ENCODE peak calls at places on chromosomes 7 and 10, in seven cellular contexts. N is non-pigmented ciliary epithelial cell, Q is OCI-LY7, A is HCEC 1CT, U is IMR-90, Z is WTC11, F is left ventricle myocardium superior. K is an unnamed sample.

GRCh38 chr10:125329056-125329455 is 168.7 kb upstream of the CTBP2 start:
- DNase-seq in N (no peak), Q (no peak), A (no peak), U (no peak), Z (no peak), F (no peak), K (no peak)

GRCh38 chr10:102832987-102833386 is 4.2 kb downstream of the CYP17A1 start:
- DNase-seq in N (no peak), Q (no peak), A (no peak), U (peak), Z (no peak), F (no peak), K (no peak)

GRCh38 chr10:28479366-28479765 is 53.6 kb upstream of the WAC start:
- DNase-seq in N (no peak), Q (no peak), A (no peak), U (no peak), Z (no peak), F (peak), K (no peak)

GRCh38 chr10:36119439-36119838 is 477.3 kb upstream of the FZD8 start:
- DNase-seq in N (no peak), Q (no peak), A (no peak), U (no peak), Z (no peak), F (peak), K (no peak)

GRCh38 chr10:132291826-132292225 is 15.9 kb downstream of the STK32C start:
- DNase-seq in N (no peak), Q (no peak), A (no peak), U (no peak), Z (no peak), F (no peak), K (no peak)

GRCh38 chr7:132782777-132783633 is 206.7 kb upstream of the PLXNA4 start:
- DNase-seq in N (peak), Q (no peak), A (peak), U (peak), Z (no peak), F (no peak), K (peak)

GRCh38 chr7:137871173-137871915 is 24.6 kb upstream of the DGKI start:
- DNase-seq in N (no peak), Q (no peak), A (no peak), U (no peak), Z (no peak), F (no peak), K (peak)

GRCh38 chr7:94594882-94595281 is 61.1 kb downstream of the SGCE start:
- DNase-seq in N (no peak), Q (no peak), A (no peak), U (no peak), Z (no peak), F (no peak), K (no peak)

GRCh38 chr7:82362129-82362528 is 81.4 kb downstream of the CACNA2D1 start:
- DNase-seq in N (peak), Q (no peak), A (peak), U (peak), Z (no peak), F (no peak), K (peak)

GRCh38 chr10:10786334-10787090 is 231.2 kb upstream of the CELF2 start:
- DNase-seq in N (no peak), Q (no peak), A (peak), U (peak), Z (no peak), F (no peak), K (peak)

GRCh38 chr7:154598405-154598804 is 404.5 kb downstream of the PAXIP1 start:
- DNase-seq in N (no peak), Q (no peak), A (no peak), U (no peak), Z (no peak), F (no peak), K (no peak)

GRCh38 chr7:108419961-108420360 is 36.3 kb downstream of the NRCAM start:
- DNase-seq in N (no peak), Q (no peak), A (no peak), U (no peak), Z (no peak), F (no peak), K (no peak)

GRCh38 chr7:5248201-5248885 is 34.4 kb upstream of the SLC29A4 start:
- DNase-seq in N (no peak), Q (no peak), A (no peak), U (peak), Z (no peak), F (peak), K (peak)

GRCh38 chr10:91621483-91622113 is 11.3 kb downstream of the PPP1R3C start:
- DNase-seq in N (no peak), Q (no peak), A (no peak), U (peak), Z (no peak), F (no peak), K (no peak)